ENCODE peak calls at places on chromosomes 4 and X, in nine cellular contexts. V, M, Q, P, T, X, I, U and Y are unnamed samples.

GRCh38 chrX:45956222-45956867 is 588.9 kb downstream of the ZNF674 start:
- DNase-seq in P (no peak), X (no peak), V (no peak), Q (no peak), I (no peak), T (no peak), M (no peak), U (no peak), Y (no peak)

GRCh38 chr4:3387943-3388348 is 53.8 kb upstream of the HGFAC start:
- DNase-seq in M (peak), X (peak), Q (peak), P (no peak), T (no peak), V (peak), U (no peak), I (peak), Y (no peak)

GRCh38 chr4:89022426-89023128 is 34.4 kb downstream of the FAM13A start:
- DNase-seq in U (no peak), Q (no peak), P (no peak), M (no peak), X (no peak), T (no peak), V (no peak), I (no peak), Y (no peak)

GRCh38 chrX:129654652-129655546 is at the start of gene APLN:
- DNase-seq in X (no peak), M (no peak), V (no peak), U (no peak), Q (no peak), P (no peak), T (peak), I (peak), Y (peak)

GRCh38 chr4:189083769-189084168 is 856.9 kb upstream of the FRG1 start:
- DNase-seq in T (no peak), U (no peak), I (peak), P (no peak), X (no peak), M (no peak), V (no peak), Q (no peak), Y (no peak)

GRCh38 chr4:56990109-56990508 is 11.4 kb downstream of the POLR2B start:
- DNase-seq in V (no peak), P (no peak), U (no peak), I (no peak), X (peak), T (no peak), Q (no peak), M (no peak), Y (no peak)

GRCh38 chr4:159043861-159044260 is 59.0 kb upstream of the RAPGEF2 start:
- DNase-seq in I (no peak), Q (no peak), P (no peak), T (no peak), V (no peak), U (no peak), X (no peak), M (no peak), Y (no peak)

GRCh38 chr4:681736-682451 is 7.1 kb downstream of the SLC49A3 start:
- DNase-seq in P (no peak), I (peak), M (no peak), U (no peak), Q (peak), T (no peak), X (no peak), V (peak), Y (no peak)

GRCh38 chr4:174394915-174395314 is 111.2 kb downstream of the CEP44 start:
- DNase-seq in X (no peak), T (no peak), P (no peak), M (no peak), Q (no peak), I (no peak), U (no peak), V (no peak), Y (no peak)

GRCh38 chrX:72201836-72202536 is 20.4 kb downstream of the PIN4 start:
- DNase-seq in X (peak), P (no peak), U (no peak), V (no peak), Q (no peak), M (no peak), T (no peak), I (no peak), Y (no peak)

GRCh38 chr4:38294238-38294637 is 334.0 kb downstream of the PTTG2 start:
- DNase-seq in P (no peak), T (no peak), X (no peak), V (no peak), I (no peak), Q (no peak), M (no peak), U (no peak), Y (no peak)

DNA sequence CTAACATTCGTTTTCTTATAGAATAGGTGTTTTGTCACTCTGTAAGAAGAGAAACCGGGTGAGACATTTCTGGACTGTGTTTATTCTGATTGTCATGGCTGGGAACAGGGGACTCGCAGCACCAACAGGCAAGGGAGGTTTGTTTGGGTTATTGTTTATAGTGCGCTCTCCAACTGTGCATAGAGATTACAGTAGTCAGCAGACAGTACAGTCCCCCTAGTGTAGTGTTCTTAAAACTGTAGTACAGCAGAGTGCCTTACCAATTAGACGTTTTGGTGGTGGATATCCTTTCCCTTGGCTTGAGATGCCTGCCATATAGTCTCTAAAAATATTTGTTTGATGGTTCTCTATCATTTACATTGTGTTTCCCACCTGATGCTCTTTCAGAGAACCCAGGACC is 782 bp upstream of the RNF150 start:
- DNase-seq in U (no peak), I (no peak), X (no peak), T (no peak), M (no peak), Q (no peak), P (no peak), V (no peak), Y (no peak)
- TF ChIP-seq CTCF in U (no peak), I (no peak), X (peak), T (no peak), M (no peak), Q (no peak), P (no peak), V (no peak), Y (no peak)

GRCh38 chr4:54959656-54960055 is 165.7 kb downstream of the KDR start:
- DNase-seq in Q (no peak), I (no peak), T (no peak), X (peak), M (no peak), U (no peak), V (no peak), P (no peak), Y (no peak)
- TF ChIP-seq CTCF in Q (no peak), I (no peak), T (no peak), X (no peak), M (no peak), U (no peak), V (no peak), P (no peak), Y (no peak)

GRCh38 chrX:8323356-8323755 is 141.3 kb upstream of the VCX3B start:
- DNase-seq in X (no peak), Q (no peak), M (no peak), P (no peak), T (no peak), I (peak), V (no peak), U (no peak), Y (no peak)
- TF ChIP-seq CTCF in X (peak), Q (no peak), M (no peak), P (no peak), T (no peak), I (peak), V (no peak), U (peak), Y (no peak)

DNA sequence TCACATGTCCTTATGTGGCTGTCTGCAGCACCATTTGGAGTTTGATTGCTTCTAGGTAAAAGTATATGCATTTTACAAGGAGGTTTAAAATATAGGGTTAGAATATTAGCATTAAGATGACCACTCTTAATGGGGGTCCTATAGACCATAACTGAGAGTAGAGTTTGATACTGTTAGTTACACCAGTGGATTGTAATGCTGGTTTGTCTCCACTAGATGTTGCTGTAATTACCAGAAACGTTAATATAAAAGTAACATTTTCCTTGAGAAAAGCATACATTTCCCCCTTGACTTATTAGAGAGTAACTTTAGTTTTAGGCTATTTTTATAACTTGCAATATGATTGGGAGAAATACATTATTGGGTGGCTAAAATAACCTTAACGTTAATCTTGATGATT is 93.0 kb downstream of the ZXDA start:
- DNase-seq in V (no peak), Q (no peak), T (no peak), X (no peak), M (no peak), U (peak), I (no peak), P (no peak), Y (no peak)
- TF ChIP-seq CTCF in V (peak), Q (peak), T (no peak), X (no peak), M (peak), U (peak), I (no peak), P (peak), Y (no peak)

DNA sequence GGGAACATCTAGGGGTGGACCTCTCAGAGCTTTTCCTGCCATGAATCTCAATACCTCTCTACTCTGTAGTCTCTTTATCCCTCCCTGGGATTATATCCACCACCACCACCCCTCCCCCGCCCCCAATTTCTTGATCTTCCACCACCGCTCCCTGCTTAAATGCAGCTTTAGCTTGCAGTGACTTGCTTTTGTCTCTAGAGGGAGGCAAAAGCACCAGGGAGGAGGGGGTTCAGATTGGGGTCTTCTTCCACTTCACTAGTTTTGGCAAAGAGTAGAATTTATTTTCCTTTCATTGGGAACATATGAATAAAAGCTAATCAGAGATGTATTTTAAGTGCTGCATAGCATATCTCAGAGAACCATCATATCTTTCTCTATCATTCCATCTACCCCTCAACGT is 5.5 kb downstream of the ARHGAP36 start:
- DNase-seq in U (peak), M (no peak), T (no peak), X (no peak), Q (no peak), I (no peak), V (no peak), P (no peak), Y (no peak)
- TF ChIP-seq CTCF in U (peak), M (no peak), T (no peak), X (no peak), Q (no peak), I (no peak), V (no peak), P (peak), Y (peak)

GRCh38 chr4:35151816-35152572 is 1092.3 kb downstream of the ARAP2 start:
- DNase-seq in V (no peak), I (no peak), Q (no peak), M (no peak), P (no peak), T (peak), U (peak), X (no peak), Y (no peak)
- TF ChIP-seq CTCF in V (no peak), I (no peak), Q (no peak), M (no peak), P (peak), T (peak), U (peak), X (peak), Y (peak)

DNA sequence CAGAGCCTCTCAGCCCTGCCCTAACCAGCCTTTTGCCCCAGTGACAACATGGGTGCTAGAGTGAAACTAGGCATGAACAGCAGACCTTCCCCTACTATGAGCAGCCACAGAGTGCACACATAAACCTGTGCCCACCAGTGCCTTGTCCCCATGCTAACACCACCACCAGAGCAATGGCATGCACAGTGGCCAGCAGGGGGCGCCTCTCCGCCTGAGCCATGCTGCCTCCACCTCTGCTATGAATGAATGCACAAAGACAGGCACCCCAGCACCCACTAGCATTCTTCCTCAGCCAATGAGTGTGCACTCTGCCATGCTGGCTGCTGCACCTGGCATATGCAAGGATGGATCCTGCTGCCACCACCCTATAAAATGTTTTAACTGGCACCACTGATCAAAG is 286.9 kb upstream of the FGF16 start:
- DNase-seq in U (peak), Q (no peak), M (no peak), T (peak), P (no peak), X (no peak), V (no peak), I (peak), Y (no peak)
- TF ChIP-seq CTCF in U (peak), Q (no peak), M (no peak), T (peak), P (peak), X (peak), V (no peak), I (no peak), Y (peak)

GRCh38 chr4:21569638-21570037 is 378.9 kb downstream of the KCNIP4 start:
- DNase-seq in V (no peak), M (no peak), U (no peak), I (no peak), X (no peak), Q (no peak), P (no peak), T (no peak), Y (no peak)
- TF ChIP-seq CTCF in V (no peak), M (no peak), U (no peak), I (no peak), X (no peak), Q (no peak), P (no peak), T (no peak), Y (no peak)